ENCODE peak calls at places on chromosome 13, in ten cellular contexts. T, O, L, Y, U, S, K, N, R and H are unnamed samples.

GRCh38 chr13:44814836-44815235 is 174.4 kb downstream of the NUFIP1 start:
- DNase-seq in T (no peak), O (no peak), L (no peak), Y (no peak), U (no peak), S (no peak), K (no peak), N (no peak), R (no peak), H (no peak)

GRCh38 chr13:80469841-80470378 is 129.0 kb upstream of the SPRY2 start:
- DNase-seq in T (no peak), O (peak; percentile 92), L (peak; percentile 81), Y (peak; percentile 97), U (peak; percentile 99), S (no peak), K (peak; percentile 55), N (peak; percentile 86), R (no peak), H (no peak)

GRCh38 chr13:76473552-76474134 is 412.6 kb downstream of the KCTD12 start:
- DNase-seq in T (peak; percentile 86), O (peak; percentile 81), L (peak; percentile 57), Y (peak; percentile 87), U (peak; percentile 84), S (peak; percentile 88), K (peak; percentile 76), N (peak; percentile 68), R (peak; percentile 4), H (peak; percentile 92)

GRCh38 chr13:84951128-84951527 is 848.1 kb downstream of the SLITRK6 start:
- DNase-seq in T (no peak), O (no peak), L (no peak), Y (no peak), U (no peak), S (no peak), K (no peak), N (no peak), R (no peak), H (no peak)

GRCh38 chr13:66353664-66354063 is 876.5 kb downstream of the PCDH9 start:
- DNase-seq in T (no peak), O (peak; percentile 41), L (no peak), Y (peak; percentile 61), U (no peak), S (no peak), K (no peak), N (no peak), R (no peak), H (no peak)

GRCh38 chr13:28046981-28047380 is 53.4 kb downstream of the FLT3 start:
- DNase-seq in T (no peak), O (peak; percentile 53), L (no peak), Y (no peak), U (peak; percentile 52), S (no peak), K (no peak), N (no peak), R (peak; percentile 45), H (no peak)

GRCh38 chr13:114108141-114108761 is 24.2 kb downstream of the RASA3 start:
- DNase-seq in T (no peak), O (no peak), L (peak; percentile 6), Y (no peak), U (no peak), S (no peak), K (no peak), N (no peak), R (no peak), H (peak; percentile 10)

GRCh38 chr13:24162604-24163003 is 2.1 kb downstream of the SPATA13 start:
- DNase-seq in T (peak; percentile 23), O (no peak), L (no peak), Y (no peak), U (no peak), S (no peak), K (no peak), N (no peak), R (no peak), H (no peak)

GRCh38 chr13:76992548-76993001 is 694 bp downstream of the CLN5 start:
- DNase-seq in T (peak; percentile 60), O (peak; percentile 20), L (no peak), Y (peak; percentile 21), U (peak; percentile 26), S (peak; percentile 43), K (peak; percentile 33), N (no peak), R (no peak), H (peak; percentile 69)

GRCh38 chr13:76969488-76970365 is 21.4 kb downstream of the ACOD1 start:
- DNase-seq in T (peak; percentile 12), O (no peak), L (no peak), Y (no peak), U (peak; percentile 28), S (no peak), K (no peak), N (no peak), R (no peak), H (no peak)

GRCh38 chr13:33125821-33126570 is 109.8 kb downstream of the KL start:
- DNase-seq in T (peak; percentile 19), O (peak; percentile 94), L (peak; percentile 60), Y (peak; percentile 95), U (peak; percentile 99), S (no peak), K (peak; percentile 63), N (peak; percentile 72), R (peak; percentile 94), H (peak; percentile 80)
- H3K4me3 ChIP-seq in T (no peak overlapping the region), O (no peak overlapping the region), L (peak overlapping the region; percentile 31), Y (no peak overlapping the region), U (peak overlapping the region; percentile 22), S (no peak overlapping the region), K (no peak overlapping the region), N (no peak overlapping the region), R (no peak overlapping the region), H (no peak overlapping the region)

GRCh38 chr13:110266431-110266809 is 40.5 kb downstream of the COL4A1 start:
- DNase-seq in T (no peak), O (no peak), L (no peak), Y (no peak), U (no peak), S (no peak), K (no peak), N (no peak), R (no peak), H (no peak)
- H3K4me3 ChIP-seq in T (no peak overlapping the region), O (no peak overlapping the region), L (peak overlapping the region; percentile 32), Y (no peak overlapping the region), U (no peak overlapping the region), S (no peak overlapping the region), K (no peak overlapping the region), N (no peak overlapping the region), R (no peak overlapping the region), H (no peak overlapping the region)

DNA sequence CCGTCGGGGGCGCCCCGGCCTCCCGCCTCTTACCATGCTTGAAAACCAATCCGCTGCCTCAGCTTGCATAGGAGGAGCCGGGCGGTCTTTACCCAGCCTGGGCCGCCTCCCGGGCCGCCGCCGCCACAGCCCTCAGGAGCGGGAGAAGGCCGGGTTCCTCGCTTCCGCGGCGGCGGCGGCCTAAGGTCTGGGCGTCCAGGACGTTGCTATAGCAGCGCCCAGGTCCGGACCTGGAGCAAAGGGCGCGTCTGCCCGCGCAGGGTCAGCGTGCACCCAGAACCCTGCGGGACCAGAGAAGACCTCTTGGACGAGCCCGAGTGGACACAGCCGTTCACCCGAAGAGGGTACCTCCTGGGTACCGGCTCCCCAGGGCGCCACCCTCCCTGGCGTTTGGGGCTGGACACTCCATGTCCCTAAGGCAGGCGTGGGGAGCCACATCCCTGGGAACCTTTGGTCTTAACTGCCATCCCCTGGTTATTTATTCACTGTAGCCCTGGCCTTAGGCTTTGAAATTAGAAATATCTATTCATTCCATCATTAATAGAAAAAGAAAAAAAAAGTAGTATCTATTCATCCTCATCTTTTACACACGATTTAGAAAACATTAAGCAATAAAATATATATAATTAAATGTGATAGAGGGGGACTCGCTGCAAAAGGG is 2.4 kb downstream of the DZIP1 start:
- DNase-seq in T (peak; percentile 80), O (peak; percentile 62), L (peak; percentile 43), Y (peak; percentile 69), U (peak; percentile 40), S (peak; percentile 16), K (peak; percentile 51), N (peak; percentile 34), R (no peak), H (peak; percentile 91)
- H3K4me3 ChIP-seq in T (peak overlapping the region; percentile 59), O (peak overlapping the region; percentile 71), L (peak overlapping the region; percentile 49), Y (peak overlapping the region; percentile 75), U (peak overlapping the region; percentile 67), S (no peak overlapping the region), K (no peak overlapping the region), N (peak overlapping the region; percentile 52), R (peak overlapping the region; percentile 53), H (peak overlapping the region; percentile 82)

GRCh38 chr13:73623281-73623680 is 510.9 kb downstream of the KLF12 start:
- DNase-seq in T (no peak), O (no peak), L (no peak), Y (no peak), U (no peak), S (no peak), K (no peak), N (no peak), R (no peak), H (no peak)

GRCh38 chr13:73622375-73622774 is 511.8 kb downstream of the KLF12 start:
- DNase-seq in T (no peak), O (no peak), L (no peak), Y (peak; percentile 10), U (no peak), S (no peak), K (no peak), N (no peak), R (no peak), H (no peak)

GRCh38 chr13:73618275-73618865 is 515.8 kb downstream of the KLF12 start:
- DNase-seq in T (no peak), O (no peak), L (no peak), Y (no peak), U (no peak), S (no peak), K (peak; percentile 46), N (no peak), R (no peak), H (no peak)
- H3K4me3 ChIP-seq in T (no peak overlapping the region), O (no peak overlapping the region), L (no peak overlapping the region), Y (no peak overlapping the region), U (no peak overlapping the region), S (no peak overlapping the region), K (no peak overlapping the region), N (no peak overlapping the region), R (no peak overlapping the region), H (no peak overlapping the region)

GRCh38 chr13:50684366-50684765 is 159.1 kb downstream of the DLEU7 start:
- DNase-seq in T (no peak), O (no peak), L (no peak), Y (no peak), U (no peak), S (no peak), K (no peak), N (no peak), R (no peak), H (no peak)

GRCh38 chr13:50690020-50690419 is 153.5 kb downstream of the DLEU7 start:
- DNase-seq in T (peak; percentile 11), O (no peak), L (no peak), Y (no peak), U (no peak), S (no peak), K (no peak), N (no peak), R (no peak), H (no peak)

GRCh38 chr13:50685491-50685890 is 158.0 kb downstream of the DLEU7 start:
- DNase-seq in T (peak; percentile 58), O (peak; percentile 61), L (peak; percentile 47), Y (peak; percentile 59), U (peak; percentile 35), S (peak; percentile 40), K (peak; percentile 34), N (peak; percentile 84), R (no peak), H (no peak)

GRCh38 chr13:50686547-50686946 is 156.9 kb downstream of the DLEU7 start:
- DNase-seq in T (no peak), O (no peak), L (no peak), Y (no peak), U (no peak), S (peak; percentile 41), K (no peak), N (no peak), R (no peak), H (no peak)

GRCh38 chr13:50687545-50687944 is 155.9 kb downstream of the DLEU7 start:
- DNase-seq in T (no peak), O (no peak), L (no peak), Y (no peak), U (no peak), S (no peak), K (no peak), N (no peak), R (no peak), H (no peak)
- H3K4me3 ChIP-seq in T (no peak overlapping the region), O (no peak overlapping the region), L (no peak overlapping the region), Y (no peak overlapping the region), U (no peak overlapping the region), S (no peak overlapping the region), K (no peak overlapping the region), N (no peak overlapping the region), R (no peak overlapping the region), H (no peak overlapping the region)